ENCODE peak calls at places on chromosomes 1 and 21, in five cellular contexts. Y, S, F, E and P are unnamed samples.

GRCh38 chr1:3320246-3321152 is 134.0 kb upstream of the ARHGEF16 start:
- DNase-seq in Y (no peak), S (no peak), F (peak), E (no peak), P (no peak)

GRCh38 chr1:66012076-66012769 is 219.5 kb downstream of the PDE4B start:
- DNase-seq in S (no peak), Y (peak), E (no peak), F (no peak), P (no peak)

GRCh38 chr1:16375521-16376359 is 8.7 kb downstream of the SZRD1 start:
- DNase-seq in Y (no peak), S (peak), F (no peak), E (no peak), P (no peak)

GRCh38 chr1:245578306-245578705 is 423.5 kb downstream of the KIF26B start:
- DNase-seq in F (no peak), S (no peak), Y (no peak), E (no peak), P (no peak)

GRCh38 chr1:30461640-30462039 is 261.7 kb downstream of the MATN1 start:
- DNase-seq in Y (no peak), S (no peak), E (no peak), F (no peak), P (no peak)

GRCh38 chr1:151058682-151059341 is 610 bp downstream of the CDC42SE1 start:
- DNase-seq in S (peak), E (no peak), Y (no peak), F (peak), P (no peak)

GRCh38 chr1:181159451-181160151 is 71.1 kb downstream of the IER5 start:
- DNase-seq in Y (no peak), F (peak), S (peak), E (no peak), P (no peak)

GRCh38 chr1:173134029-173134428 is 73.1 kb downstream of the TNFSF4 start:
- DNase-seq in Y (no peak), S (peak), E (no peak), F (no peak), P (no peak)

GRCh38 chr1:21238141-21238800 is 52.0 kb downstream of the ECE1 start:
- DNase-seq in S (no peak), Y (peak), F (no peak), E (no peak), P (peak)

GRCh38 chr1:10911274-10912166 is 100.9 kb upstream of the TARDBP start:
- DNase-seq in Y (no peak), E (no peak), F (no peak), S (no peak), P (no peak)

GRCh38 chr1:1959840-1960479 is 40.9 kb upstream of the TMEM52 start:
- DNase-seq in E (peak), F (peak), Y (no peak), S (peak), P (peak)

GRCh38 chr1:178017517-178017916 is 47.7 kb upstream of the SEC16B start:
- DNase-seq in S (no peak), Y (no peak), F (no peak), E (no peak), P (no peak)

GRCh38 chr21:44503901-44504399 is 36.0 kb downstream of the KRTAP10-1 start:
- DNase-seq in F (no peak), S (no peak), E (no peak), Y (no peak), P (no peak)

GRCh38 chr1:43205671-43206070 is 33.5 kb downstream of the CFAP57 start:
- DNase-seq in E (no peak), Y (no peak), F (no peak), S (peak), P (no peak)

GRCh38 chr21:17709266-17709611 is 96.5 kb upstream of the BTG3 start:
- DNase-seq in S (no peak), Y (no peak), F (peak), E (no peak), P (no peak)

GRCh38 chr1:31380181-31380580 is 7.3 kb upstream of the FABP3 start:
- DNase-seq in S (no peak), Y (no peak), F (no peak), E (no peak), P (no peak)

GRCh38 chr1:15224259-15224869 is 22.7 kb upstream of the FHAD1 start:
- DNase-seq in Y (no peak), E (no peak), F (no peak), S (no peak), P (no peak)

GRCh38 chr1:152623203-152623844 is 421 bp upstream of the LCE3A start:
- DNase-seq in S (no peak), E (no peak), Y (no peak), F (peak), P (no peak)

GRCh38 chr1:119715542-119715941 is 3.8 kb downstream of the PHGDH start:
- DNase-seq in S (peak), E (no peak), Y (no peak), F (no peak), P (no peak)

GRCh38 chr1:30700528-30701265 is 22.7 kb downstream of the MATN1 start:
- DNase-seq in S (peak), F (no peak), E (no peak), Y (peak), P (no peak)

GRCh38 chr1:27542463-27543273 is 52.7 kb upstream of the WASF2 start:
- DNase-seq in S (peak), F (peak), Y (no peak), E (peak), P (peak)

GRCh38 chr1:54011316-54012007 is 6.5 kb downstream of the LDLRAD1 start:
- DNase-seq in E (no peak), F (no peak), Y (no peak), S (no peak), P (no peak)

GRCh38 chr21:33844104-33844889 is 71.3 kb downstream of the ATP5PO start:
- DNase-seq in F (no peak), E (no peak), Y (peak), S (peak), P (no peak)

GRCh38 chr1:178172939-178173338 is 79.0 kb downstream of the RASAL2 start:
- DNase-seq in Y (no peak), E (no peak), S (peak), F (no peak), P (no peak)

GRCh38 chr1:25991937-25992688 is 5.8 kb downstream of the PAFAH2 start:
- DNase-seq in E (no peak), F (no peak), Y (no peak), S (no peak), P (no peak)

GRCh38 chr1:116465845-116466685 is 93.0 kb downstream of the ATP1A1 start:
- DNase-seq in Y (no peak), S (no peak), F (no peak), E (no peak), P (no peak)

GRCh38 chr1:89451011-89451410 is 73.6 kb upstream of the LRRC8B start:
- DNase-seq in E (no peak), F (peak), Y (peak), S (peak), P (peak)

GRCh38 chr1:956636-957035 is 2.4 kb downstream of the NOC2L start:
- DNase-seq in F (no peak), Y (no peak), E (no peak), S (no peak), P (no peak)

GRCh38 chr1:98920441-98921110 is 84.1 kb downstream of the PLPPR5 start:
- DNase-seq in S (peak), E (no peak), Y (peak), F (no peak), P (no peak)

GRCh38 chr1:161367684-161368398 is at the start of gene CFAP126:
- DNase-seq in S (peak), E (peak), F (peak), Y (peak), P (peak)

GRCh38 chr1:85219853-85220610 is 19.2 kb upstream of the SYDE2 start:
- DNase-seq in Y (no peak), S (no peak), F (no peak), E (no peak), P (no peak)

GRCh38 chr1:98104285-98104684 is 183.5 kb upstream of the DPYD start:
- DNase-seq in S (peak), F (no peak), E (peak), Y (peak), P (no peak)

GRCh38 chr1:48236716-48237470 is 14.4 kb downstream of the SLC5A9 start:
- DNase-seq in S (peak), E (no peak), F (no peak), Y (peak), P (no peak)

GRCh38 chr1:60978421-60979357 is 103.7 kb upstream of the NFIA start:
- DNase-seq in E (no peak), S (peak), Y (no peak), F (peak), P (no peak)

GRCh38 chr1:58683519-58683918 is 16.3 kb downstream of the MYSM1 start:
- DNase-seq in Y (no peak), S (no peak), F (no peak), E (no peak), P (no peak)

GRCh38 chr1:246809473-246809872 is 85.3 kb downstream of the SCCPDH start:
- DNase-seq in F (no peak), Y (no peak), S (no peak), E (no peak), P (no peak)
- TF ChIP-seq CTCF in F (no peak), Y (no peak), S (no peak), E (peak), P (no peak)

DNA sequence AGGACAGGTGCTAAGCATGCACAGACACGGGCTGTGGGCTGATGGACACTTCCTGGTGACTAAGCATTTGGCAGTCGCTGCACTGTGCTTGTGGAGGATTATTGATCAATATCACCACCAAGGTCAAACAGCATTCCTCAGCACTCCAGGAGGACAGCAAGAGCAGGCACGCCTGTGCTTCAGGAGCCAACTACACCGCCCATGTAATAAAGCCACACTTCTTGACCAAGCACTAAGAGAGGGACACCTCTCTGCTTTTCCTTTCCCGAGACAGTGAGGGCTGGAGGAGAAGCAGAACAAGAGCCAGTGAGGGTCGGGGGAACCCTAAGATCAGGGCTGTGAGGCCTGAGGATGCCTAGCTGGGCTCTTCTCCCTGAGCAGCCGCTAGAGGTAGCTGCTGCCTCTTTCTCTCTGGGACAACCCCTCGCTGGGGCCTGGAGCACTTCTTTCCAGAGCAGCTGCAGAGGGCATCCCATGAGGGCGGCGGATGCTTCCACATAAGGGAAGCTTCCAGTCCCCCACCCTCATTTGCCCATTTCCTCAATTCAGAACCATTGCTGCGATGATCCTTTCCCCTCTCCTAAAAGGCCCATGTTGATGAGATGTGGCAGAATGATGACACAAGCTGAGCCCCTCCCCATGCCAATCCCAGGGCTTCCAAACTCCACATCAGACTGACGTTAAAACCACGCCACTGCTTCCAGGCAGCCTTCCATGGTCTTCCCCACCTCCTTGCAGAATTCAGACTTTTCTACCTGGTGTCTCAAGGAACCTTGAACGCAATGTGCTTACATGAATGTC is 19.1 kb downstream of the RAB7B start:
- DNase-seq in Y (no peak), F (peak), E (no peak), S (peak), P (no peak)
- TF ChIP-seq CTCF in Y (peak), F (peak), E (peak), S (peak), P (peak)

DNA sequence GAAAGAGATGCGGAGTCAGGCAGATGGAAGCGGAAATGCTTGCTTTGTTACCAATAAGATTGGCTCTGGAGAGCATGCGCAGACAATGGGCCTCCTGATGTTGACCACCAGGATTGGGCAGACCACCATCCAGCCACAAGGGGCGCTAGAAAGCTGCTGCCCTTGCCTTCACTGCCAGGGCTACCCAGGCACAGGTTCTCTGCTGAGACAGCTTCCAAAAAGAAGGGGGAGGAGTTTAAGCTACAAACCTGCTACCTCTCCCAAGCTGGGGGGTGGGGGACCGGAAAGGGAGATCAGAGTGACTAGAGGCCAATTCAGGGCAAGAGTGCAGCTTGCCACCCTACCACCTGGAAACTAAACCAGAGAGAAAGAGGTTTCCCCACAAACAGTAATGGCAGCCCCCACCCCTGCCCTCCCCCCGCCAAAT is 369.7 kb downstream of the RRAGC start:
- DNase-seq in Y (no peak), S (peak), F (peak), E (no peak), P (no peak)
- TF ChIP-seq CTCF in Y (peak), S (peak), F (peak), E (peak), P (peak)

GRCh38 chr1:215523906-215524305 is 43.2 kb upstream of the KCTD3 start:
- DNase-seq in Y (no peak), F (no peak), E (peak), S (peak), P (no peak)

GRCh38 chr1:215526147-215526845 is 40.8 kb upstream of the KCTD3 start:
- DNase-seq in E (no peak), F (no peak), S (peak), Y (no peak), P (no peak)

GRCh38 chr1:215521279-215521678 is 45.8 kb upstream of the KCTD3 start:
- DNase-seq in Y (no peak), S (no peak), E (no peak), F (no peak), P (no peak)

GRCh38 chr1:215526846-215527151 is 40.3 kb upstream of the KCTD3 start:
- DNase-seq in S (no peak), F (no peak), E (no peak), Y (no peak), P (no peak)

GRCh38 chr1:215523128-215523861 is 43.8 kb upstream of the KCTD3 start:
- DNase-seq in F (no peak), S (peak), E (peak), Y (no peak), P (no peak)
- TF ChIP-seq CTCF in F (no peak), S (peak), E (peak), Y (no peak), P (no peak)